ENCODE peak calls at places on chromosomes 12 and 14, in six cellular contexts. X is WERI-Rb-1, Y is right cardiac atrium, O is fibroblast of lung, J is A549, T is kidney. B is an unnamed sample. For H3K9me3, the result is how much of the 10 kb centered on the place peaks cover.

GRCh38 chr14:103280278-103280917 is 53.6 kb upstream of the EIF5 start:
- DNase-seq in O (no peak), T (no peak), X (no peak), J (no peak), Y (no peak), B (no peak)

GRCh38 chr14:37931998-37932397 is 275.7 kb upstream of the SSTR1 start:
- DNase-seq in O (peak), X (no peak), T (no peak), Y (no peak), J (no peak), B (no peak)

GRCh38 chr12:120688527-120689071 is 1.6 kb downstream of the MLEC start:
- DNase-seq in Y (no peak), O (peak), X (no peak), J (no peak), T (no peak), B (peak)

GRCh38 chr14:38145142-38145541 is 62.6 kb upstream of the SSTR1 start:
- DNase-seq in X (no peak), O (no peak), J (no peak), T (no peak), Y (no peak), B (no peak)

GRCh38 chr12:5262885-5263284 is 169.0 kb upstream of the NTF3 start:
- DNase-seq in X (no peak), Y (no peak), T (no peak), O (no peak), J (no peak), B (no peak)

GRCh38 chr12:10571141-10571540 is 42.3 kb downstream of the MAGOHB start:
- DNase-seq in T (no peak), J (no peak), O (no peak), X (peak), Y (no peak), B (no peak)

GRCh38 chr12:104761091-104761490 is 197.0 kb downstream of the SLC41A2 start:
- DNase-seq in Y (no peak), X (no peak), O (no peak), J (no peak), T (no peak), B (no peak)

GRCh38 chr14:75440733-75441474 is 13.1 kb downstream of the JDP2 start:
- DNase-seq in J (no peak), Y (peak), O (peak), T (no peak), X (no peak), B (no peak)

GRCh38 chr12:88172844-88173407 is 30.8 kb downstream of the TMTC3 start:
- DNase-seq in O (peak), T (no peak), J (no peak), X (no peak), Y (no peak), B (no peak)

GRCh38 chr12:51953011-51953568 is 1.6 kb downstream of the ACVR1B start:
- DNase-seq in Y (no peak), X (peak), T (no peak), O (no peak), J (no peak), B (no peak)

GRCh38 chr14:104602933-104603325 is 1.6 kb downstream of the TMEM179 start:
- DNase-seq in O (no peak), Y (no peak), T (no peak), X (no peak), J (no peak), B (no peak)

GRCh38 chr14:53090853-53091252 is 62.3 kb downstream of the DDHD1 start:
- DNase-seq in Y (no peak), X (no peak), T (no peak), O (no peak), J (no peak), B (no peak)

GRCh38 chr12:6341439-6342139 is at the start of gene TNFRSF1A:
- DNase-seq in O (peak), Y (peak), J (peak), X (peak), T (peak), B (no peak)

GRCh38 chr12:66113471-66113870 is 17.1 kb downstream of the LLPH start:
- DNase-seq in X (no peak), J (no peak), O (no peak), T (no peak), Y (no peak), B (no peak)

GRCh38 chr12:62050785-62051184 is 209.4 kb upstream of the USP15 start:
- DNase-seq in X (no peak), Y (no peak), O (no peak), T (no peak), J (no peak), B (no peak)

GRCh38 chr12:128727999-128728398 is 95.8 kb downstream of the SLC15A4 start:
- DNase-seq in O (no peak), J (peak), X (no peak), T (no peak), Y (no peak), B (no peak)

GRCh38 chr12:128724468-128725046 is 99.2 kb downstream of the SLC15A4 start:
- DNase-seq in J (no peak), Y (no peak), O (no peak), X (no peak), T (no peak), B (no peak)

GRCh38 chr12:128729628-128730121 is 94.1 kb downstream of the SLC15A4 start:
- DNase-seq in O (no peak), T (no peak), J (peak), X (no peak), Y (no peak), B (no peak)

GRCh38 chr12:128726866-128727265 is 96.9 kb downstream of the SLC15A4 start:
- DNase-seq in T (no peak), O (no peak), Y (no peak), J (no peak), X (no peak), B (no peak)

DNA sequence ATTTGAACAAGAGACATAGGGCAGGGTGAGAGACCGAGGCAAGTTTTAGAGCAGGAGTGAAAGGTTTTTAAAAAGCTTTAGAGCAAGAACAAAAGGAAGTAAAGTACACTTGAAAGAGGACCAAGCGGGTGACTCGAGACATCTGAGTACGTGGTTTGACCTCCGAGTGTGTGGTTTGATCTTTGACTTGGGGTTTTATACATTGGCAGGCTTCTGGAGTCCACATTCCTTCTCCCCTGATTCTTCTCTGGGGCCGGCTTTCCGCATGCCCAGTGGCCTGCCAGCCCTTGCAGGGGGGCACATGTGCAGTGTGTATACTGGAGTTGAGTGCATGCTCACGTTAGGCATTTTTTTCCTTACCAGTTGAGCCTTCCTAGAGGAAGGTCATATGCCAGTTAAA is 96.3 kb downstream of the SLC15A4 start:
- DNase-seq in T (no peak), J (no peak), X (no peak), O (no peak), Y (no peak), B (no peak)
- H3K9me3 ChIP-seq in T (under half), J (under half), X (under half), O (under half), Y (under half), B (under half)

DNA sequence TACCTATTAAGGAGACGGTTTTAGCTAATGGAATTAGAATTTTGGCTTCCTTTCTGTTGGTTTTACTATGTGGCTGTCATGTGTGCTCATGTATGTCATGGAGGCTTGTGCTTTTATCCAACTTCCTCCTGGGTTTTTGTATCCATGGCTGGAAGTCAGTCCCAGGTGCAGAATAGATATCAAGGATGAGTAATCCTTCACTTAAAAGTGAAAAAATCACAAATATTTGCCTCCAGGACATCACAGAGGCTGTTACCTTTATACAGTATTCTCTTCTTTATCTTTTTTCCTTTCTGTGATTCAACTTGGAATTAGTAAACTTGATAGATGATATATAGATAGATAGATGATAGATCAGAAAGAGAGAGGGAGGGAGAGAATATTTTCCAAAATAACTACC is 706.8 kb downstream of the GALC start:
- DNase-seq in X (no peak), O (no peak), Y (no peak), T (no peak), J (no peak), B (no peak)
- H3K9me3 ChIP-seq in X (under half), O (under half), Y (under half), T (under half), J (under half), B (under half)

DNA sequence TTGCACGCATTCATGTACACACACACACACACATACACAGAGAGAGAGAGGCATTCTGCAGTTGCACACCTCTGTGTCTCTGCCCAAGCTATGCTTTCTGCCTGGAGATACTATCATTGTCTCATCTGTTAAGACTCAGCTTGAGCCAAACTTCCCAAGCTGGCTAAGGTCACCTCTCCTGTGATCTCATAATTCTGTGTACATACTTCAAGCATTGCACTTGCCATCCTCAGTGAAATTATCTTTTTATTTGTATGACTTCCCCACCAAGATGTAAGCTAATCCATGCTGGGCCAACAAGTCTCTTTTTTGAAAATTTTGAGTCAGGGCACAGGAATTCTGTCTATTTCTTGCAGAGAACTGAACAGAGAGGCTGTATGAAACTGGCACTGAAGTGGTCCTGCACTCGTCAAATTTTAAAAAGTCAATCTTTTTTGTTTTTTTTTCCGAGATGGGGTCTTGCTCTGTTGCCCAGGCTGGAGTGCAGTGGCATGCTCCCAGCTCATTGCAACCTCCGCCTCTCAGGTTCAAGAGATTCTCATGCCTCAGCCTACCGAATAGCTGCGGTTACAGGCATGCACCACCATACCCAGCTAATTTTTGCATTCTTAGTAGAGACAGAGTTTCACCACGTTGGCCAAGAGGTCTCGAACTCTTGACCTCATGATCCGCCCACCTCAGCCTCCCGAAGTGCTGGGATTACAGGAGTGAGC is 44.3 kb downstream of the TMTC1 start:
- DNase-seq in Y (no peak), T (no peak), J (no peak), X (no peak), O (peak), B (no peak)
- H3K9me3 ChIP-seq in Y (under half), T (under half), J (under half), X (under half), O (under half), B (under half)

GRCh38 chr12:12648284-12648683 is 36.6 kb downstream of the CREBL2 start:
- DNase-seq in Y (no peak), T (no peak), J (no peak), X (no peak), O (no peak), B (no peak)

GRCh38 chr12:12655061-12655460 is 40.9 kb downstream of the GPR19 start:
- DNase-seq in T (no peak), O (no peak), J (no peak), X (no peak), Y (no peak), B (no peak)

GRCh38 chr12:12653922-12654321 is 42.1 kb downstream of the GPR19 start:
- DNase-seq in T (no peak), Y (no peak), X (no peak), O (no peak), J (no peak), B (no peak)

GRCh38 chr12:12648951-12649650 is 37.4 kb downstream of the CREBL2 start:
- DNase-seq in J (no peak), T (no peak), X (no peak), O (no peak), Y (no peak), B (no peak)

DNA sequence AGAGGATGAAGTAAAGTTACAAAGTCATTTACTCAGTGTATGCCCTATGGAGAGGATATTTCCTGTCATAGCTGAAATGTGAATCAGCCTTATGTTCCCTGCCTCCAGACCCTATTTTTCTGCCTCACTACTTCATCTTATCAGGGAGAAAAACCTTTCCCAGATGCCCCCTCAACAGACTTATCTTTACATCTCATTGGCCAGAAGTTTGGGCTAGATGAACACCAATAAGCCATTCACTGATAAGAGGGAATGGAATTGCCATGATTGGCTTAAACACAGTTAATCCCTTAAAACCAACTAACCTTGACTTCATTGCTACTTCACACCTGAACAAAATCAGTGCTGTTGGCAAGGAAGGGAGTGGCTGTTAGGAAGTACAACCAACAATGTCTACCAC is 40.1 kb downstream of the CREBL2 start:
- DNase-seq in X (no peak), T (no peak), J (no peak), O (no peak), Y (no peak), B (no peak)
- H3K9me3 ChIP-seq in X (under half), T (under half), J (under half), O (under half), Y (under half), B (under half)

GRCh38 chr14:51610766-51611165 is 40.9 kb upstream of the FRMD6 start:
- DNase-seq in T (no peak), Y (no peak), O (no peak), X (no peak), J (no peak), B (no peak)

GRCh38 chr14:51607677-51608076 is 44.0 kb upstream of the FRMD6 start:
- DNase-seq in X (no peak), O (peak), J (no peak), Y (no peak), T (no peak), B (no peak)

GRCh38 chr14:51609987-51610283 is 41.8 kb upstream of the FRMD6 start:
- DNase-seq in Y (no peak), T (no peak), J (peak), O (peak), X (no peak), B (no peak)

GRCh38 chr14:51612449-51612848 is 39.3 kb upstream of the FRMD6 start:
- DNase-seq in X (no peak), J (no peak), Y (no peak), T (no peak), O (no peak), B (no peak)

DNA sequence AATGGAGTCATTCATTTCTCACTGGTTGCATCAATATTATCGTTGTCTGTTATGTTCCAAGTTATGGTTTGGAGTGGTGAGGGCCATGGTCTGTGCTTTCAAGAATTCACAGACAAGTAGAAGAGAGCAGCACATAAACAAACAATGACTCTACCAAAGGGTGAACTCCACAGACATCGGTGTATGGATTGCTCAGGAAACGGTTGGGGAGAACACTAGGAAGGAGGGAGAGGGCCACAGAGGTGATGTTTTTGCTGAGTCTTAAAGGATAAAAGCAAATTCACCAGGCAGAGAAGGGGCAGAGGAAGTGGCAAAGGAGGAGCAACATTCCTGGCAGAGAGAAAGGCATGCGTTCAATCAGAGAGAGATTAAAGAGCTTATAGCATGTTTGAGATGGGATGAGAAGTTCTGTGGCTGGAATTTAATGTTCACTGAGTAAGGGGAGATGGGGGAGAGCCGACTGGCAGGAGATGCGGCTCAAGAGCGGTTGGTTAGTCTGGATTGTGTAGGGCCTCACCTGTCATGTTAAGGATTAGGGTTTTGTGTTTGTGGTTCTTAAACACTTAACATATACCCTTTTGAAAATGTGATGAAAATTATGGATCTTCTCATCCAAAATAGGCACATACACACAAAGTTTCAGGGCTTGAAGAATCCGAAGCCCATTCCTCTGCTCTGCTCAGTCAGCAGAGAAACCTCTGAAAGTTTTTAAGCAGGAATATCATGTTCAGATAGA is 42.3 kb upstream of the FRMD6 start:
- DNase-seq in O (no peak), T (no peak), J (no peak), X (no peak), Y (no peak), B (no peak)
- H3K9me3 ChIP-seq in O (under half), T (under half), J (under half), X (under half), Y (under half), B (under half)

DNA sequence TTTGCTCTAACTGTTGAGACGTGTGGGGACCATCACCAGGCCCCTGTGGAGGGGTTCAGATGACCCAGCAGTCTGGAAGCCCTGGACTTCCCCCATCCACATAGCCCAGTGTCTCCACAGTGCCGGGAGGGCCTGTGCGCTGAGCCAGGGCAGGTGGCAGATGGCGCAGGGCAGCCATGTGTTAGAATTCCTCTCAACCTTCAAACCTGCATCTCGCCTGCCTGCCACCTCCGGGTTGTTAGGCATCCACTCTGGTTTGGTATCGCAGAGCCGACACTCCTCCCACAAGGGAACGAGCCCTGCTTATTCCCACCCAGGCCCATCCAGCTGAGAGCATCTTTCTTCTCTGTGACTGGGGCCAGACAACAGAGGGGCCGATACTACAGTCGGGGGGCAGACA is 84.5 kb downstream of the ADGRD1 start:
- DNase-seq in O (no peak), Y (peak), X (no peak), T (peak), J (no peak), B (no peak)
- H3K9me3 ChIP-seq in O (under half), Y (under half), X (under half), T (under half), J (under half), B (under half)

GRCh38 chr14:81837304-81837703 is 303.7 kb upstream of the SEL1L start:
- DNase-seq in O (no peak), T (no peak), X (no peak), J (no peak), Y (no peak), B (no peak)
- H3K9me3 ChIP-seq in O (under half), T (under half), X (under half), J (under half), Y (under half), B (under half)

GRCh38 chr12:133206390-133206789 is 25.1 kb downstream of the ZNF268 start:
- DNase-seq in T (no peak), X (no peak), O (no peak), Y (no peak), J (no peak), B (no peak)

GRCh38 chr12:133202493-133203343 is 21.4 kb downstream of the ZNF268 start:
- DNase-seq in T (no peak), X (no peak), J (peak), O (peak), Y (no peak), B (no peak)

GRCh38 chr12:133203344-133204263 is 22.3 kb downstream of the ZNF268 start:
- DNase-seq in O (peak), J (peak), Y (no peak), X (no peak), T (no peak), B (no peak)

GRCh38 chr12:133201888-133202287 is 20.6 kb downstream of the ZNF268 start:
- DNase-seq in X (no peak), Y (no peak), T (no peak), J (no peak), O (no peak), B (no peak)

DNA sequence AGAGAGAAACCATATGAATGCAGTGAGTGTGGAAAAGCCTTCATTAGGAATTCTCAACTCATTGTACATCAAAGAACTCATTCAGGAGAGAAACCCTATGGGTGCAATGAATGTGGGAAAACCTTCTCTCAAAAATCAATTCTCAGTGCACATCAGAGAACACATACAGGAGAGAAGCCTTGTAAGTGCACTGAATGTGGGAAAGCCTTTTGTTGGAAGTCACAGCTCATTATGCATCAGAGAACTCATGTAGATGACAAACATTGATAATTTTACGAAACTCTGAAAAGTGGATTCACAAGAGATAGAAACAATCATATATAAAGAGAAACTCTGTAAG is 22.9 kb downstream of the ZNF268 start:
- DNase-seq in Y (no peak), T (no peak), X (no peak), J (no peak), O (no peak), B (no peak)
- H3K9me3 ChIP-seq in Y (under half), T (half or more), X (half or more), J (half or more), O (under half), B (half or more)